ENCODE peak calls at places on chromosomes 13 and 19, in five cellular contexts. Q, J, I, B and H are unnamed samples.

GRCh38 chr19:45103200-45103624 is 10.2 kb downstream of the PPP1R37 start:
- DNase-seq in Q (no peak), J (peak), I (no peak), B (no peak), H (no peak)

GRCh38 chr19:35665604-35666003 is 713 bp upstream of the UPK1A start:
- DNase-seq in Q (no peak), J (peak), I (no peak), B (no peak), H (no peak)

GRCh38 chr13:99007414-99007986 is 29.6 kb upstream of the DOCK9 start:
- DNase-seq in Q (no peak), J (no peak), I (no peak), B (no peak), H (no peak)

GRCh38 chr13:112896736-112897602 is 72.0 kb upstream of the MCF2L start:
- DNase-seq in Q (no peak), J (no peak), I (peak), B (no peak), H (no peak)

GRCh38 chr13:72782717-72783116 is 784 bp downstream of the PIBF1 start:
- DNase-seq in Q (no peak), J (no peak), I (no peak), B (no peak), H (no peak)

GRCh38 chr13:21106089-21106488 is 44.7 kb upstream of the LATS2 start:
- DNase-seq in Q (no peak), J (no peak), I (no peak), B (no peak), H (no peak)

GRCh38 chr19:3366104-3366760 is at the start of gene NFIC:
- DNase-seq in Q (peak), J (peak), I (peak), B (peak), H (peak)

GRCh38 chr19:46000497-46001246 is 5.4 kb downstream of the CCDC61 start:
- DNase-seq in Q (peak), J (no peak), I (peak), B (peak), H (no peak)

GRCh38 chr19:11130824-11131455 is 24.6 kb downstream of the SPC24 start:
- DNase-seq in Q (peak), J (peak), I (peak), B (peak), H (peak)

GRCh38 chr13:112441226-112441625 is 65.1 kb downstream of the SPACA7 start:
- DNase-seq in Q (no peak), J (peak), I (no peak), B (no peak), H (no peak)

GRCh38 chr19:35943542-35944301 is 7.5 kb downstream of the LRFN3 start:
- DNase-seq in Q (no peak), J (no peak), I (no peak), B (no peak), H (no peak)

GRCh38 chr13:113636266-113636963 is 21.6 kb downstream of the ATP4B start:
- DNase-seq in Q (no peak), J (peak), I (no peak), B (no peak), H (no peak)

GRCh38 chr13:114043421-114044053 is 69.7 kb upstream of the C13orf46 start:
- DNase-seq in Q (no peak), J (peak), I (peak), B (peak), H (no peak)

GRCh38 chr19:1266818-1267440 is 2.2 kb upstream of the CIRBP start:
- DNase-seq in Q (peak), J (peak), I (peak), B (peak), H (peak)

GRCh38 chr19:48819366-48819816 is 8.6 kb upstream of the BCAT2 start:
- DNase-seq in Q (peak), J (peak), I (peak), B (peak), H (peak)

GRCh38 chr13:112057736-112058518 is 9.0 kb upstream of the SOX1 start:
- DNase-seq in Q (no peak), J (no peak), I (no peak), B (no peak), H (no peak)

GRCh38 chr13:29594710-29595379 is 643 bp downstream of the SLC7A1 start:
- DNase-seq in Q (peak), J (peak), I (peak), B (peak), H (peak)

GRCh38 chr13:41060723-41061074 is 610 bp upstream of the WBP4 start:
- DNase-seq in Q (peak), J (peak), I (peak), B (peak), H (peak)

GRCh38 chr13:32496574-32497160 is 41.9 kb downstream of the N4BP2L2 start:
- DNase-seq in Q (no peak), J (no peak), I (no peak), B (no peak), H (no peak)

GRCh38 chr19:35533822-35534521 is 716 bp downstream of the GAPDHS start:
- DNase-seq in Q (no peak), J (no peak), I (no peak), B (peak), H (peak)

GRCh38 chr13:106922384-106922783 is 354.4 kb upstream of the ARGLU1 start:
- DNase-seq in Q (no peak), J (no peak), I (no peak), B (no peak), H (no peak)

GRCh38 chr13:40401911-40402776 is 264.3 kb downstream of the FOXO1 start:
- DNase-seq in Q (peak), J (peak), I (peak), B (peak), H (peak)

GRCh38 chr19:11198175-11198534 is 810 bp upstream of the KANK2 start:
- DNase-seq in Q (no peak), J (no peak), I (no peak), B (no peak), H (no peak)

GRCh38 chr13:111422352-111422751 is 101.9 kb downstream of the TEX29 start:
- DNase-seq in Q (no peak), J (no peak), I (no peak), B (no peak), H (no peak)

GRCh38 chr19:8615813-8616596 is 5.5 kb upstream of the ADAMTS10 start:
- DNase-seq in Q (peak), J (peak), I (peak), B (peak), H (peak)

GRCh38 chr13:77143325-77143907 is 116.5 kb upstream of the FBXL3 start:
- DNase-seq in Q (no peak), J (no peak), I (no peak), B (no peak), H (peak)

GRCh38 chr13:110234532-110234931 is 72.4 kb downstream of the COL4A1 start:
- DNase-seq in Q (no peak), J (no peak), I (no peak), B (no peak), H (no peak)

GRCh38 chr13:63631006-63631405 is 2215.4 kb upstream of the PCDH20 start:
- DNase-seq in Q (no peak), J (no peak), I (no peak), B (no peak), H (no peak)

DNA sequence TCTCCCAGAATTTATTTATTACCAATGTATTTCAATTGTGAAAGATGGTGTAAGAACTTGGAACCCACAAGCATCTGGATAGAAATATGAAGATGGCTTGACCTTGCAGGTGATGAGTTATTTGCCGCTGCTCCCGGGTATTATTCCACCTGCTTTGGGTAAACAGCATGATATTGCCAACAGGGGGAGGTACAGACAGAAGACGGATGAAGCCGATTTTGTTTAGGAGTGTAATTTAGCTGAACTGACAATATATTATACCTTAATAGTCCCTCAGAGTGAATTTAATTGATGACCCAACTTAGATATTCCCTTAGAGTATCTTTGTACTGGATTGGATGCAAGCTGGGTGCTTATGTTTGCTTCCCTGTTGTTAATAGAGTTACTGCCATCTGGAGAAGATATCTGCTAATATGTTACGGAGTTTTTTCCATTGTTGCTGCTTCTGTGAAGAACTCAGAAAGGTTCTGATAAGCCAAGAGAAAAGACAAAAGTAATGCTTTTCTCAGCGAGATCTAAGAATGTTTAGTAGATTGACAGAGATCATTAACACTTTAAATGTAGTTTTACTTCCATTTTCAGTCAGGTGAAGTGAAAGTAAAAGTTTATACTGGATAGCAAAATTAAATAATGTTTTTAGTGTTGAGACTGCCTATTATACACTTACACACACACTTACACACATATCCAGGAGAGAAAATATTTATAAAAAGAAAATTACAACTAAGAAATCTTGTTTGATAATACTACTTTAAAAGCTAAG is 2220.8 kb upstream of the PCDH20 start:
- DNase-seq in Q (no peak), J (no peak), I (no peak), B (no peak), H (peak)
- TF ChIP-seq CTCF in Q (no peak), J (no peak), I (no peak), B (no peak), H (no peak)

GRCh38 chr19:12994701-12995595 is at the start of gene NFIX:
- DNase-seq in Q (peak), J (peak), I (peak), B (peak), H (peak)

GRCh38 chr19:12995596-12996541 is 594 bp downstream of the NFIX start:
- DNase-seq in Q (peak), J (no peak), I (no peak), B (no peak), H (no peak)

GRCh38 chr19:12997225-12997966 is 2.1 kb downstream of the NFIX start:
- DNase-seq in Q (no peak), J (no peak), I (no peak), B (no peak), H (no peak)

GRCh38 chr19:12997967-12998940 is 3.0 kb downstream of the NFIX start:
- DNase-seq in Q (no peak), J (no peak), I (no peak), B (no peak), H (no peak)

DNA sequence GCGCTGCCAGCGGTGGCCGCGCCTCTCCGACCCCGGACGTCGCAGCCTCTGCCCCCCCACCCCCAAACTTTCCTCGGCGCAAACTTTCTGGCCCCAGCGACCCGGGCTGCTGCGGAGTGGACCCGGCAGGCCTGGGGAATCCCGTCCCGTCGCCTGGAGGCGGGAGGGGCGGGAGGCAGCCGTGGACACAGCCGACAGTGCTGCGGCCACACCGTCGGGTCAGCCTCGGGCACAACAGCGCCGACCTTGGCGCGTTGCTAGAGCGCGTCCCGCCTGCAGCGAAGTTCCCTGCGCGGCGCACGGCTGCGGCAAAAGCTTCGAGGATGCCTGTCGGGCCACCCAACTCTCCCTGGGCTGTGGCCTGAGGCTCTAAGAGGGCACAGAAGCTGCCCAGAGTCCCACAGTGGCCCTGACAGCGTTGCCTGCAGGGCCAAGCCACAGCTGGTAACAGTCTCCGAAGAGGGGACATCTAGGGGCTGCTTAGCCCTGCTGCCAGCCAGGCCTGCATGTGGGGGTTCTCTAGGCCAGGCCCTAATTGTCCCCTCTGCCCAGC is 1.3 kb downstream of the NFIX start:
- DNase-seq in Q (no peak), J (no peak), I (peak), B (peak), H (no peak)
- TF ChIP-seq CTCF in Q (no peak), J (no peak), I (no peak), B (no peak), H (no peak)

GRCh38 chr19:17996826-17997316 is 11.1 kb upstream of the ARRDC2 start:
- DNase-seq in Q (peak), J (peak), I (peak), B (peak), H (peak)

GRCh38 chr19:18000480-18000980 is 7.4 kb upstream of the ARRDC2 start:
- DNase-seq in Q (no peak), J (no peak), I (no peak), B (no peak), H (no peak)

GRCh38 chr19:17999685-18000479 is 8.1 kb upstream of the ARRDC2 start:
- DNase-seq in Q (no peak), J (no peak), I (no peak), B (no peak), H (no peak)

GRCh38 chr19:17998827-17999150 is 9.2 kb upstream of the ARRDC2 start:
- DNase-seq in Q (no peak), J (no peak), I (no peak), B (no peak), H (no peak)

DNA sequence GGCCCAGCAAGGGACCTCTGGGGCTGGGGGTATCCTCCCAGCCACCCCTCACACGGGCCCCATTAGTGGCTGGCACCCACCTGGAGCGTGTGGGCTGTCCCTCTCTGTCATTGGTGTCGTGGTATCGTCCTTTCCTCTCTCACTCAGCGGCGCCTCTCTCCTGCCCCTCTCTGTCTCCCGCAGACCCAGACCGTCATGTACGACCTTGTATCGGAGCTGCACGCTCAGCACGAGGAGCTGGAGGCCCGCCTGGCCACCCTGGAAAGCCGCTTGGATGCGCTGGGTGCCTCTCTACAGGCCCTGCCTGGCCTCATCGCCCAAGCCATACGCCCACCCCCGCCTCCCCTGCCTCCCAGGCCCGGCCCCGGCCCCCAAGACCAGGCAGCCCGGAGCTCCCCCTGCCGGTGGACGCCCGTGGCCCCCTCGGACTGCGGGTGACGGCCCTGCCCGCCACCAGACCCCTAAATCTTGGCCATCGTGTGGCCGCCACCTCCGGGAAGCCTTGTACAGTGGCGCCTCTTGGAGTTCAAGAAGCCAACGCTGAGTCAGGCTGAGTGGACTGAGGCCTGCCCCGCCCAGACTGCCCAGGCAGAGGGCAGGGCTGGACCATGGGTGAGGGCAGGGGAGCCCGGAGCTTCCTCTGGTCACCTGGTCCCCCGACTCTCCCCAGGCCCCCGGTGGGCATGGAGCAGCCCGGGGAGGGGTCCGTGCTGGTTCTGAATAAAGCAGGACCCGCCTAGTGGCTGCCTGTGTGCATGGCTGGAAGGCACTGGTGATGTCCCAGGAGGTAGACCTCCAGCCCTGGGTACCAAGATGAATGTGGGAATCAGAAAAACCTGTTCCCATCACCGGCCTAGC is 9.8 kb upstream of the ARRDC2 start:
- DNase-seq in Q (no peak), J (no peak), I (no peak), B (peak), H (peak)
- TF ChIP-seq CTCF in Q (peak), J (no peak), I (peak), B (peak), H (no peak)

GRCh38 chr13:35474551-35474950 is 1.9 kb downstream of the MAB21L1 start:
- DNase-seq in Q (no peak), J (no peak), I (no peak), B (no peak), H (no peak)

GRCh38 chr13:35472308-35473008 is 4.0 kb downstream of the MAB21L1 start:
- DNase-seq in Q (no peak), J (no peak), I (no peak), B (no peak), H (no peak)

GRCh38 chr13:35470671-35471465 is 5.6 kb downstream of the MAB21L1 start:
- DNase-seq in Q (peak), J (peak), I (peak), B (no peak), H (no peak)

GRCh38 chr13:35469781-35470380 is 6.6 kb downstream of the MAB21L1 start:
- DNase-seq in Q (no peak), J (no peak), I (no peak), B (no peak), H (no peak)

GRCh38 chr13:35471466-35472307 is 4.8 kb downstream of the MAB21L1 start:
- DNase-seq in Q (no peak), J (no peak), I (no peak), B (no peak), H (no peak)
- TF ChIP-seq CTCF in Q (no peak), J (no peak), I (no peak), B (no peak), H (no peak)

DNA sequence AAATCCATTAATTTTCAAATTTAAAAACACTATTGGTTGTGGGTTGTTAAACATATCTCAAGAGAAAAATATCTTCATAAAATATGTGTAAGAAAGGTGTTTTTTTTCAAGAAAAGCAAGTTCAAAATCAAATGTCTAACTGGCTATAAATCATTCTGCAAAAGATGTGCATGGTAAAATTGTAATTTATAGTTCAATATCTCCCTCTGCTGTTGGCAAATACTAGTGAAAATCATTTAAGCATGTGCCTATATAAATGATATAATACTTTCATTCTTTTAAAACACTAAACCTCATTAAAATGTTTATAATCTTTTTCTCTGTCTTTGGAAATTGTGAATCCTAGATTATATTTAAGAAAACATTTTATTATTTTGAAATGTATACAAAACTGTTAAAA is 17.2 kb upstream of the SLITRK6 start:
- DNase-seq in Q (no peak), J (no peak), I (no peak), B (no peak), H (no peak)
- TF ChIP-seq CTCF in Q (no peak), J (no peak), I (no peak), B (no peak), H (no peak)

DNA sequence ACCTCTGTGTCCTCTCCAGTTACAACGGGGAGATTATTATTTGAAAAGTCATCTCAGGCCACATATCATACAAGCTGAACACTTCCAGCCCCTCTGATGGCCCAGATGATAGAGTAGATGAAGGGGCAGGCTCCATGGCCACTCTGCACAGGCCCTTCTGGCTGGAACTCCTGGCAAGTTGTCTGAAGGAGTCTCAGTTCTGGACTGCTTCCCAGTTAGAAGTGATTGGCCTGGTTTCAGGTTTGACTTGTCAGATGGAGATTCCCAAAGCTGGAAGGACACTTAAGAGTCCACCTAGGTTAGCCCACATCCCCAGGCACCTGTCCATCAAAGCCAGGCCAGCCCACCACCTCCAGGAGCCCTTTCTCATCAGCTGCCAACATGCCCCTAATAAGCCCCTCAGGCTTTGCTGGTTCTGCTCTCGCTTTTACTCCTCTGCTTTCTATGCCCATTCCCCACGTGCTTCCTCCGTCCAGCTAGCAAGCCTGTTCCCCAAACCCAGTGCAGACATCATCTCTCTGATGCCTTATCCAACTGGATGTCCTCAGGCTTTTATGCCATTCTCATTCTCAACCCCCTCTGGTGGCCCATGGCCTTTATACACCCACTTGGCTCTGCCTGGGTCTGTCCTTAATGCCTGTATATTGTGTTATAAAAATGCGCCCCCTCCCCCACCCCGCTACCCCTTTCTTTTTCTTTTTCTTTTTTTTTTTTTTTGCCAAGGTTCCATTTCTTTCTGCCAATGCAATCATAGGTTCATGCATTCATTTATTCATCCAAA is 56.5 kb downstream of the HSPH1 start:
- DNase-seq in Q (no peak), J (no peak), I (no peak), B (no peak), H (no peak)
- TF ChIP-seq CTCF in Q (no peak), J (no peak), I (no peak), B (no peak), H (no peak)

DNA sequence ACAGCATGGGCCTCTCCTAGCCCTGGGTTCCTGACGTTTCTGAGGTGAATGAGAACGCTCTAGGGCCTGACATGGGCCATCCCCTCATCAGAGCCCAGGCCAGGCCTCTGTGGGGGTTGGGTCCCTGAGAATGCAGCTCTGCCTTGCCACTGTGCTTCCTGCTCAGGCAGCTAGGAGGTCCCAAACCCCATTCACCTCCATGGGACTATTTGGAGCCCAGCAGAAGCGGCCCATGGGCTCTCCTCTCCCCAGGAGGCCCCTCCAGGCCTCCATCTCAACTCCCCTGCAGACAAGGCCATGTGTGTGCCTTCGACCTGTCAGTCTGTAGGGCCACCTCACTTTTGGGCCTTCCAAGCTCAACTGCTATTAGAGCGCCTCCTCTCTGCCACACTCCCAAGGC is 36.9 kb downstream of the ELL start:
- DNase-seq in Q (no peak), J (no peak), I (no peak), B (no peak), H (no peak)
- TF ChIP-seq CTCF in Q (no peak), J (no peak), I (no peak), B (no peak), H (no peak)